ENCODE peak calls at places on chromosomes 2 and 18, in five cellular contexts. Z is heart left ventricle, B is Panc1, Y is adipocyte, P is cardiac muscle cell. A is an unnamed sample.

GRCh38 chr2:193695367-193695766 is 1500.6 kb upstream of the TMEFF2 start:
- DNase-seq in P (peak; percentile 45), B (no peak), Y (peak; percentile 73), Z (no peak), A (no peak)

GRCh38 chr2:214533511-214533910 is 122.7 kb downstream of the VWC2L start:
- DNase-seq in Y (peak; percentile 59), Z (no peak), B (no peak), P (no peak), A (no peak)

GRCh38 chr2:134717706-134718094 is 1.1 kb downstream of the TMEM163 start:
- DNase-seq in P (peak; percentile 34), Y (no peak), Z (no peak), B (no peak), A (no peak)

GRCh38 chr2:103963331-103963730 is 890.6 kb upstream of the POU3F3 start:
- DNase-seq in P (no peak), Z (no peak), Y (no peak), B (no peak), A (no peak)

GRCh38 chr2:233867993-233868532 is at the start of gene MSL3B:
- DNase-seq in Y (peak; percentile 67), P (peak; percentile 64), B (no peak), Z (no peak), A (peak; percentile 36)

GRCh38 chr2:172098287-172098649 is 4.4 kb downstream of the DLX2 start:
- DNase-seq in Y (no peak), B (no peak), Z (no peak), P (no peak), A (no peak)

GRCh38 chr2:147364597-147364996 is 480.2 kb upstream of the ACVR2A start:
- DNase-seq in B (no peak), P (no peak), Z (no peak), Y (no peak), A (no peak)

GRCh38 chr2:110114007-110114591 is 1.5 kb downstream of the MALL start:
- DNase-seq in P (no peak), B (no peak), Y (no peak), Z (no peak), A (no peak)

GRCh38 chr2:241814571-241815476 is 5.8 kb downstream of the NEU4 start:
- DNase-seq in P (no peak), Z (no peak), B (no peak), Y (no peak), A (peak; percentile 61)

GRCh38 chr2:100214265-100214961 is 72.0 kb upstream of the AFF3 start:
- DNase-seq in Y (peak; percentile 87), P (no peak), B (no peak), Z (peak; percentile 33), A (no peak)

GRCh38 chr2:59585657-59586056 is 967.8 kb downstream of the BCL11A start:
- DNase-seq in B (no peak), Y (no peak), Z (no peak), P (peak; percentile 14), A (no peak)

GRCh38 chr18:31373641-31374040 is 2.9 kb upstream of the DSG4 start:
- DNase-seq in Z (no peak), B (no peak), P (no peak), Y (no peak), A (no peak)

GRCh38 chr2:30361751-30362394 is 85.2 kb upstream of the LCLAT1 start:
- DNase-seq in B (no peak), P (peak; percentile 70), Z (no peak), Y (peak; percentile 41), A (no peak)
- H3K4me1 ChIP-seq in B (no peaks in the 10 kb centered on the region), P (peaks cover 51% of the 10 kb centered on the region), Z (peaks cover 67% of the 10 kb centered on the region), Y (peaks cover 39% of the 10 kb centered on the region), A (peaks cover 16% of the 10 kb centered on the region)

DNA sequence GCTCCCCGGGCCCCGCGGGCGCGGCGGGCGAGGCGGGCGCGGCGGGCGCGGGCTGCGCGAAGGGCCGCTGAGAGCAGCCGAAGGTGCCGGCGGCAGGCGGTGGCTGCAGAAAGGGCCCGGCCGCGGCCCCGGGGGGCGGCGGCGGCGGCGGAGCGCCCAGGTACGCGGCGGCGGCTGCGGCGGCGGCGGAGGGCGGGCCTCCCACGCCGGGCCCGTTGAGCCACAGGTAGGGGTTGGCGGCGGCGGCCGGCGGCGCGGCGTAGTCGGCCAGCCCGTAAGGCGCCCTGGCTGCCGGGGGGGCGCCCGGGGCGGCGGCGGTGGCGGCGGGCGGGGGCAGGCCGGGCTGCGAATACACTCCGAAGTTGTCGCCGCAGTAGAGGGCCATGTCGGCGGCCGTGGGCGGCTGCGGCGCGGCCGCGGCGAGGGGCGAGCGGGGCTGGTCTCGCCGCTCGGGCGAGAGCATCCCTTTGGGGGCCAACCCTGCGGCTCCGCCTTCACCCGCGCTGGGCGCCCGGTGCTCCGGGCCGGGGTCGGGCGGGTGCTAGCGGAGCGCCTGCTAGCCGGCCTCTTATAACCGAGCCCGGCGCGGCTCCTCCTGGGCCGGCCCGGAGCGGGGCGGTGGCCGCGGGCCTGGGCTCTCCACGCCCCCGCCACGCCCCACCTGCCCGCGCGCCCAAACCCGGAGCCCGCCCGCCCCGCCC is at the start of gene FOXI3:
- DNase-seq in Y (no peak), P (peak; percentile 52), B (no peak), Z (no peak), A (no peak)
- H3K4me3 ChIP-seq in Y (no peak within 1 kb of the TSS), P (peak within 1 kb of the TSS; percentile 50), B (peak within 1 kb of the TSS; percentile 23), Z (peak within 1 kb of the TSS; percentile 13), A (peak within 1 kb of the TSS; percentile 10)

DNA sequence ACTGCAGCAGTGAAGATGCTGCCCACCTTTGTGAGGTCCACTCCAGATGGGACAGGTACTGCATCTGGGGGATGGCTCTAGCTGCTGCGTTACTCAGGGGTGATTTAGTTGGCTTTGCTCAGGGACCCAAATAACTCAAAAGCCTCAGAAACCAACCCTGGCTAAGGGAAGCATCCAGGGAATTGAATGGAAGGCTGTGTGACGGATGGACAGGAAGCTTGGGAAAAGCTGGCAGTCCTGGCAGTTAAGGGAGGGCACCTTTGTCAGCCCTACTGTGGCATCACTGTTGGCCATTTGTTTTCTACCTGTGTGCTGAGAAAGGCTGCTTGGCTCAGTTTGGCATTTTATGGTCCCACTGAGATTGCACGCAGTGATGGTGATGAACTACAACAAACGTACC is 20.5 kb downstream of the HK2 start:
- DNase-seq in B (no peak), Z (no peak), P (no peak), Y (no peak), A (no peak)
- H3K4me1 ChIP-seq in B (no peaks in the 10 kb centered on the region), Z (peaks cover 2% of the 10 kb centered on the region), P (peaks cover 67% of the 10 kb centered on the region), Y (peaks cover 17% of the 10 kb centered on the region), A (peaks cover 9% of the 10 kb centered on the region)

GRCh38 chr2:75524276-75524911 is 36.3 kb downstream of the EVA1A start:
- DNase-seq in Z (no peak), B (no peak), Y (no peak), P (no peak), A (no peak)

GRCh38 chr2:75521225-75521872 is 39.4 kb downstream of the EVA1A start:
- DNase-seq in Y (no peak), P (no peak), B (no peak), Z (no peak), A (no peak)

GRCh38 chr2:75522543-75523312 is 38.0 kb downstream of the EVA1A start:
- DNase-seq in P (no peak), Y (no peak), Z (no peak), B (no peak), A (no peak)

GRCh38 chr2:75525434-75526308 is 35.1 kb downstream of the EVA1A start:
- DNase-seq in Y (no peak), Z (no peak), B (no peak), P (no peak), A (no peak)

DNA sequence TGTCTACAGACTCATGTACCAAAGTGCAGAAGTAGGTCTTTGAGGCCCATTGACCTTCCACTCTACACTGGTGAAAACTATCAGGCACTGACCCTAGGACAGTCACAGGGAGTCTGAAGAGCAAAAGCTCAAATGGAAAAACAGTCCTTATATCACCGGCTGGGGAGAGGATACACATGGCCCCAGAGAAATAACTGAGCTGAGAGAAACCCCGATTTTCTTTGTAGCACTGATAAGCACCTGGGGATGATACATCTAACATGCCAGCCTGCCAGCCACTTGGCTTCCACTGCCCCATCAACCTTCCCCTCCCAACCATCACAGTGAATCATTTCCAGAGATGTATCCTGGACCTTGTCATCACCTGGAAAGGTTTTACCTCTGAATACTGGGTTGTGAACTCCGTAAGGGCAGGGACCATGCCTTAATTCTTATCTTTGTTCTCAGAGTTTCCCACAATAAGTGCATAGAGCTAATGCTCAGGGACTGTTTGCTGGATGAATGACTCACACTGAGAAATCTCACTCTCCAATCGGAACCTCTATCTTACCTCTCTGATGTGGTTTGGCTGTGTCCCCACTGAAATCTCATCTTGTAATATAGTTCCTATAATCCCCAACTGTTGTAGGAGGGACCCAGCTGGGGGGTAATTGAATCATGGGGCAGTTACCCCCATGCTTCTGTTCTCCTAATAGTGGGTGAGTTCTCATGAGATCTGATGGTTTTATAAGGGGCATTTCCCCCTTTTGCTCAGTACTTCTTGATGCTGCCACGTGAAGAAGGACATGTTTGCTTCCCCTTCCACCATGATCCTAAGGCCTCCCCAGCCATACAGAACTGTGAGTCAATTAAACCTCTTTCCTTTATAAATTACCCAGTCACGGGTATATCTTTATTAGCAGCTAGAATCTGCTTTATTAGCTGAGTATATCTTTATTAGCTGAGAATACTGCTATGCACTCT is 37.1 kb downstream of the EVA1A start:
- DNase-seq in B (no peak), Z (no peak), Y (peak; percentile 51), P (no peak), A (no peak)
- H3K4me3 ChIP-seq in B (no peak overlapping the region), Z (no peak overlapping the region), Y (no peak overlapping the region), P (no peak overlapping the region), A (no peak overlapping the region)

DNA sequence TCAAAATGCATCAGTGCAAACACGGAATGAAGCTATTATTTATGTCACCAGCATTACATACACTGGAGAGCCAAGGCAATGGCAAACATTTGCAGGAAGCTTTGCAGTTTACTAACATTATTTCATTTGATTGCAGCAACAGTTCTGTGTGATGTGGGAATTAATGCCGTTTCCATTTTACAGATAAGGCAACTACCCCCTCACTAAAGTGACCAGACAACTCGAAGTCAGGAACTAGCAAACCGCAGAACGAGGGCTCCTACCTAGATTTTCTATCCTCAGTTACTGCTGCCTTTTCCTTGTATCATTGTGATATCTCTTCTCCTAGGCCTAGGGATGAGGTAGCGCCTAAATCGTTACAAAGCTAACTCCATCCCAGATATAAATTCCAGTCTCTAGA is 85.5 kb downstream of the COLEC12 start:
- DNase-seq in Z (no peak), B (no peak), P (no peak), Y (no peak), A (no peak)
- H3K4me1 ChIP-seq in Z (peaks cover 3% of the 10 kb centered on the region), B (no peaks in the 10 kb centered on the region), P (no peaks in the 10 kb centered on the region), Y (peaks cover 28% of the 10 kb centered on the region), A (no peaks in the 10 kb centered on the region)

GRCh38 chr2:12289105-12289802 is 427.5 kb upstream of the TRIB2 start:
- DNase-seq in B (no peak), Z (no peak), P (peak; percentile 11), Y (no peak), A (no peak)
- H3K4me3 ChIP-seq in B (no peak overlapping the region), Z (no peak overlapping the region), P (no peak overlapping the region), Y (no peak overlapping the region), A (no peak overlapping the region)

DNA sequence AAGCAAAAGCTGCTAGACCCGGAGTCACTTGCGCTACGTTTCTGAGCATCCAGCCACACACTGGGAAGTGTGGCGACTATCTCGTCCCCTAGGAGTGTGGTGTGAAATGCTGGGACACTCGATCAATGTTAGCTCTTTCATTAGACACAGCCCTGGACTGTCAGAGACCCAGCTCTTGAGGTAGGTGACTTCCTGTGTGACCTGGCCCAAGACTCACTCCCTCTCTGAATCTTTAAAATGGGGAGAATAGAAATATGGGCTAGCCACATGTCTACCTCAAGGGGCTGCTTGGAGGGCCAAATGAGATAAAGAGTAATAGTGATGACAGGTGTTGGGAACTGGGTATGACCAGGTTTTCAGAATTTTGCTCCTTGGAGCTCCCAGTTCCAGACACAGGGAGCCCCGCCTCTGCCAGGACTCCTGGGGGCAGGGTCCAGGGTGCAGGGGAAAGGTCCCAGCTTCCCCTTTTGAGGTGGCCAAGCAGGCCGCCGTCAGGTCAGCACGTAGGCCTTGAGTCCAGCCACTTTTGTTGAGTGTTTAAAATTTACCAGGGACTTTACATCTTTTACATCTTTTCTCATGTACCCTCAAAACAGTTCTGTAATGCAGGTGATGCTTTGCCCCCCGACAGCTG is 36.0 kb downstream of the CTIF start:
- DNase-seq in P (no peak), B (no peak), Z (no peak), Y (no peak), A (no peak)
- H3K4me1 ChIP-seq in P (no peaks in the 10 kb centered on the region), B (no peaks in the 10 kb centered on the region), Z (peaks cover 17% of the 10 kb centered on the region), Y (peaks cover 32% of the 10 kb centered on the region), A (no peaks in the 10 kb centered on the region)

A was measured in pancreas.